ENCODE peak calls at places on chromosomes 2 and 18, in four cellular contexts. O is upper lobe of right lung, P is tibial artery, T is H7. V is an unnamed sample.

GRCh38 chr2:176535480-176536113 is 266.4 kb downstream of the MTX2 start:
- DNase-seq in P (no peak), T (no peak), O (no peak), V (no peak)

GRCh38 chr18:74796928-74797576 is 199.4 kb downstream of the ZNF407 start:
- DNase-seq in O (no peak), P (no peak), T (no peak), V (no peak)

GRCh38 chr18:77079088-77079487 is 53.5 kb downstream of the MBP start:
- DNase-seq in O (no peak), P (no peak), T (no peak), V (no peak)

GRCh38 chr2:111053825-111054490 is 66.8 kb upstream of the BCL2L11 start:
- DNase-seq in P (no peak), T (no peak), O (no peak), V (no peak)

GRCh38 chr2:11827547-11827946 is 81.1 kb downstream of the LPIN1 start:
- DNase-seq in O (no peak), P (no peak), T (no peak), V (no peak)

GRCh38 chr2:145906356-145906755 is 1386.4 kb upstream of the ZEB2 start:
- DNase-seq in P (no peak), T (no peak), O (no peak), V (peak)

GRCh38 chr2:8003462-8004075 is 678.3 kb upstream of the ID2 start:
- DNase-seq in T (no peak), O (no peak), P (peak), V (no peak)

GRCh38 chr2:179983250-179983932 is 23.7 kb downstream of the CWC22 start:
- DNase-seq in T (no peak), O (no peak), P (no peak), V (no peak)

GRCh38 chr18:2854871-2855270 is 8.1 kb downstream of the EMILIN2 start:
- DNase-seq in O (no peak), T (no peak), P (peak), V (no peak)

GRCh38 chr2:20449501-20450200 is 2.8 kb downstream of the RHOB start:
- DNase-seq in O (no peak), P (peak), T (no peak), V (no peak)

GRCh38 chr2:9967053-9967775 is 15.7 kb downstream of the GRHL1 start:
- DNase-seq in T (no peak), P (no peak), O (no peak), V (no peak)

GRCh38 chr2:240925576-240926515 is 19.7 kb downstream of the CROCC2 start:
- DNase-seq in P (peak), T (peak), O (peak), V (peak)

GRCh38 chr2:119449526-119449925 is 17.9 kb downstream of the TMEM37 start:
- DNase-seq in T (no peak), O (no peak), P (peak), V (no peak)

GRCh38 chr2:178899664-178900063 is 92.4 kb upstream of the TTN start:
- DNase-seq in P (no peak), O (no peak), T (no peak), V (no peak)

GRCh38 chr2:43438858-43439655 is 156.8 kb downstream of the THADA start:
- DNase-seq in P (no peak), T (no peak), O (no peak), V (no peak)

GRCh38 chr2:102514061-102514785 is 41.2 kb downstream of the SLC9A4 start:
- DNase-seq in P (no peak), T (no peak), O (no peak), V (no peak)

GRCh38 chr2:102313950-102314349 is 2.6 kb downstream of the IL1RL1 start:
- DNase-seq in P (no peak), T (no peak), O (no peak), V (no peak)

GRCh38 chr2:217795706-217796465 is 206.9 kb downstream of the TNS1 start:
- DNase-seq in P (no peak), T (peak), O (no peak), V (peak)